ENCODE peak calls at places on chromosomes 6 and 20, in nine cellular contexts. F, C, S, D, Y, P, B, J and E are unnamed samples.

GRCh38 chr6:16432075-16433032 is 194.0 kb downstream of the GMPR start:
- DNase-seq in F (peak; percentile 39), C (no peak), S (no peak), D (no peak), Y (no peak), P (no peak), B (no peak), J (no peak), E (peak; percentile 77)

GRCh38 chr6:151060096-151060741 is 179.5 kb upstream of the AKAP12 start:
- DNase-seq in F (peak; percentile 90), C (peak; percentile 91), S (no peak), D (peak; percentile 95), Y (no peak), P (no peak), B (peak; percentile 98), J (no peak), E (no peak)

GRCh38 chr20:584375-585301 is 25.5 kb downstream of the TCF15 start:
- DNase-seq in F (no peak), C (peak; percentile 35), S (no peak), D (peak; percentile 43), Y (peak; percentile 30), P (peak; percentile 70), B (peak; percentile 43), J (no peak), E (no peak)

GRCh38 chr6:7922596-7922995 is 12.0 kb upstream of the TXNDC5 start:
- DNase-seq in F (no peak), C (no peak), S (no peak), D (no peak), Y (no peak), P (no peak), B (no peak), J (no peak), E (no peak)

GRCh38 chr20:51258582-51259175 is 235.8 kb upstream of the KCNG1 start:
- DNase-seq in F (no peak), C (no peak), S (no peak), D (peak; percentile 50), Y (no peak), P (no peak), B (no peak), J (no peak), E (no peak)

GRCh38 chr6:112311950-112312547 is 35.1 kb upstream of the RFPL4B start:
- DNase-seq in F (peak; percentile 51), C (peak; percentile 7), S (no peak), D (no peak), Y (peak; percentile 40), P (peak; percentile 30), B (no peak), J (peak; percentile 54), E (no peak)

GRCh38 chr6:46170357-46171289 is at the start of gene ENPP5:
- DNase-seq in F (no peak), C (no peak), S (peak; percentile 98), D (no peak), Y (peak; percentile 23), P (no peak), B (peak; percentile 87), J (peak; percentile 44), E (peak; percentile 12)

GRCh38 chr6:13304101-13304500 is 24.2 kb downstream of the TBC1D7 start:
- DNase-seq in F (no peak), C (no peak), S (no peak), D (no peak), Y (no peak), P (no peak), B (no peak), J (no peak), E (no peak)

GRCh38 chr20:50308513-50309279 is 118.1 kb downstream of the CEBPB start:
- DNase-seq in F (peak; percentile 52), C (peak; percentile 96), S (peak; percentile 45), D (peak; percentile 98), Y (peak; percentile 77), P (peak; percentile 43), B (peak; percentile 42), J (peak; percentile 94), E (no peak)

GRCh38 chr20:37564388-37565133 is 36.9 kb upstream of the BLCAP start:
- DNase-seq in F (peak; percentile 35), C (peak; percentile 30), S (peak; percentile 79), D (peak; percentile 19), Y (peak; percentile 82), P (peak; percentile 51), B (no peak), J (peak; percentile 90), E (no peak)
- TF ChIP-seq MAX in F (no peak), C (no peak), S (no peak), D (no peak), Y (no peak), P (no peak), B (no peak), J (no peak), E (no peak)

DNA sequence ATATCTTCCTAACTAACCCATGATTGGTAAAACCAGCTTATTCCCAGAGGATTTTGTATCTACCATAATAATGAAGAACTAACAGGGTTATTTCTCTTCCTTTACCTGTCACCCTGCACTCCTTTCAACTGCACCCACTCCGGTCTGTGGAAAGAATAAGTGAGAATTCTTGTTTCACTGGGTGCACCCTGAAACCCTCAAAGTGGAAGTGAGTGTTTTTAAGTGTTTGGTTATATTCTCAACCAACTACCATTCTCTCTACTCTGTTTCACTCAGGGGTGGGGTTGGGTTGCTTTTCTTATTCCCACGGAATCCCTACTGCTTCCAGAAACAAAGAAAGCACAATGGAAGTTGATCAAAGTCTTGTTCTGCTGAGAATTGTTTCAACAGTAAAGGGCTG is 42.6 kb upstream of the KHDRBS2 start:
- DNase-seq in F (no peak), C (no peak), S (no peak), D (no peak), Y (no peak), P (no peak), B (no peak), J (no peak), E (no peak)
- TF ChIP-seq MAX in F (no peak), C (no peak), S (no peak), D (no peak), Y (no peak), P (no peak), B (no peak), J (no peak), E (no peak)

GRCh38 chr6:23533311-23533710 is 592.7 kb upstream of the NRSN1 start:
- DNase-seq in F (no peak), C (no peak), S (no peak), D (no peak), Y (no peak), P (no peak), B (no peak), J (no peak), E (no peak)

GRCh38 chr6:23531666-23532065 is 594.3 kb upstream of the NRSN1 start:
- DNase-seq in F (no peak), C (no peak), S (no peak), D (no peak), Y (no peak), P (no peak), B (no peak), J (no peak), E (no peak)

GRCh38 chr6:23529902-23530301 is 596.1 kb upstream of the NRSN1 start:
- DNase-seq in F (no peak), C (no peak), S (no peak), D (no peak), Y (no peak), P (no peak), B (no peak), J (no peak), E (no peak)

GRCh38 chr6:23533954-23534725 is 591.9 kb upstream of the NRSN1 start:
- DNase-seq in F (no peak), C (no peak), S (no peak), D (no peak), Y (no peak), P (no peak), B (no peak), J (no peak), E (no peak)

GRCh38 chr6:23532227-23532626 is 593.8 kb upstream of the NRSN1 start:
- DNase-seq in F (no peak), C (no peak), S (no peak), D (no peak), Y (no peak), P (no peak), B (no peak), J (no peak), E (no peak)
- TF ChIP-seq MAX in F (no peak), C (no peak), S (no peak), D (no peak), Y (no peak), P (no peak), B (no peak), J (no peak), E (no peak)

GRCh38 chr20:47973519-47974233 is 188.4 kb upstream of the SULF2 start:
- DNase-seq in F (peak; percentile 50), C (peak; percentile 99), S (peak; percentile 53), D (no peak), Y (no peak), P (peak; percentile 40), B (no peak), J (no peak), E (no peak)
- TF ChIP-seq MAX in F (no peak), C (peak; percentile 61), S (no peak), D (no peak), Y (no peak), P (no peak), B (peak; percentile 10), J (no peak), E (no peak)

DNA sequence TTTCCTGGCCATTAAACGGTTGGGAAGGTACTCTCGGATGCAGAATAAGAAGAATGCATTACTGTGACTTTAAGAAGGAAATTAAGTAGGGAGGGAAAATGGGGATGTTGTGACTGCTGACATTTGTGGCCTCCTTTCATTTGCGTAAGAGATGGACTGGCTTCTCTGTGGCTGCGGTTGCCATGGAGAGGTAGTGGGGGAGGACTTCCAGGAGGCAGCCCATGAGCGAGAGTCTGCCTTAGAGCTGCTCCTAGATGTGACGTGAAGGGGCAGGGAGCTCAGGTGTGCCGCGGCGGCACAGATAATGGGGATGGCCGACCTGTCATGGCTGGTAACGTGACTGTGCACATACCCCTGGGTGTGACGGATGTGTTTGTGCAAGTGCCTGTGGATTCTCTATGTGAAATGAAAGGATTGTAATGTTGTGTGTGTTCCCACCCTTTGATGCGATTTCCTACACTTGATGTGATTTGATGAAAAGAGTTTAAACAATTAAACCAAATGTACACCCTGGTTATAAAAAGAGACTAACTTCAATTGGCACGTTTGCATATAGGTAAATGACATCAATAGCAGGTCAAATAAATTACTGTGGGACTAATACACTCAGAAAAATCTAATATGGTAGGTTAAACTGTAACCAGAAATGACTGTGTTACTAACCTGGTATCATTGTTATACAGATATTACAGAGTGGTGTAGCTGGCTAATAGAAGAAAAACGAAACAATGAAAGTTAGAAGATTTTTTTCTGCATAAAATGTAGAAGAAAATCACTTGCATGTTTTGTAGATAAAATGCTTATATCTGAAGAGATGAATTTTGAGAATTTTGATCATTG is 48.9 kb downstream of the HIVEP1 start:
- DNase-seq in F (no peak), C (no peak), S (peak; percentile 68), D (peak; percentile 74), Y (peak; percentile 58), P (peak; percentile 95), B (no peak), J (no peak), E (peak; percentile 87)
- TF ChIP-seq MAX in F (no peak), C (no peak), S (no peak), D (no peak), Y (no peak), P (no peak), B (no peak), J (no peak), E (peak; percentile 19)

DNA sequence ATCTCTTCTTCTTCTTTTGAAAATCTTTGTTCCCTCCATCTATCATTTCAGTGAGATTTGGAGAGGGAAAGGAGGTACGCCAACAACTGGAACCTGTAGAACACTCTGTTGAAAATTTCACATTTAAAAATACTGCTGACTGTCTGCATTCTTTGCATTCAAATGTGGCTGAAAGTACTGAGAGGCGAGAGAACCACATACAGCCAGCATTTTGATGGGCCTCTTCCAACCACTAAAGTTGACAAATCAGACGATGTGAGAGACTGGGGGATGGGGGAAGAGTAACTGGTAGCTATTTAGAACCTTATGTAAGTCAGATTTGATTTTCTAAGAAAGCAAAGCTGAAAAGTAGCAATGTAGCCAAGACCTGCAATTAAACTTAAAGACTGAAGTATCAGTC is 77.5 kb downstream of the FKBP5 start:
- DNase-seq in F (no peak), C (no peak), S (no peak), D (no peak), Y (no peak), P (no peak), B (no peak), J (no peak), E (no peak)
- TF ChIP-seq MAX in F (no peak), C (no peak), S (no peak), D (no peak), Y (no peak), P (no peak), B (no peak), J (no peak), E (no peak)